ENCODE peak calls at places on chromosomes 7 and 10, in ten cellular contexts. N is mesenchymal stem cell; G is caudate nucleus; K is NCI-H1092; C is activated gamma-delta T cell treated with Interleukin-2 at 50 U/mL for 16 hours; U is stimulated activated CD4-positive, alpha-beta T cell treated with anti-CD3 and anti-CD28 coated beads, Interleukin-2, amount 100 ng/mL, for 48 hours; H is PC-9; O is EH; R is astrocyte of the hippocampus; S is breast epithelium. Q is an unnamed sample.

GRCh38 chr7:2794836-2795636 is 49.1 kb downstream of the GNA12 start:
- DNase-seq in N (no peak), G (no peak), K (no peak), C (no peak), U (no peak), H (no peak), O (peak; percentile 38), R (peak; percentile 40), S (no peak), Q (no peak)

GRCh38 chr7:106199024-106199423 is 85.8 kb downstream of the NAMPT start:
- DNase-seq in N (no peak), G (no peak), K (no peak), C (no peak), U (no peak), H (no peak), O (no peak), R (no peak), S (no peak), Q (no peak)

GRCh38 chr10:121065330-121065729 is 214.2 kb downstream of the WDR11 start:
- DNase-seq in N (no peak), G (no peak), K (no peak), C (no peak), U (no peak), H (no peak), O (no peak), R (no peak), S (no peak), Q (no peak)

GRCh38 chr7:22329816-22330524 is 27.0 kb downstream of the RAPGEF5 start:
- DNase-seq in N (no peak), G (no peak), K (peak; percentile 60), C (no peak), U (no peak), H (no peak), O (no peak), R (no peak), S (no peak), Q (no peak)

GRCh38 chr10:11197266-11197712 is 179.6 kb downstream of the CELF2 start:
- DNase-seq in N (peak; percentile 6), G (no peak), K (no peak), C (no peak), U (no peak), H (no peak), O (peak; percentile 36), R (no peak), S (no peak), Q (no peak)

GRCh38 chr7:1670894-1671875 is 1.1 kb downstream of the ELFN1 start:
- DNase-seq in N (no peak), G (no peak), K (no peak), C (peak; percentile 3), U (no peak), H (no peak), O (no peak), R (no peak), S (peak; percentile 48), Q (no peak)

GRCh38 chr7:100465702-100466311 is 1.7 kb upstream of the SPACDR start:
- DNase-seq in N (peak; percentile 77), G (peak; percentile 95), K (peak; percentile 70), C (no peak), U (no peak), H (no peak), O (peak; percentile 81), R (peak; percentile 94), S (peak; percentile 77), Q (peak; percentile 67)

GRCh38 chr10:124705817-124706461 is 38.2 kb downstream of the FAM53B start:
- DNase-seq in N (no peak), G (no peak), K (no peak), C (no peak), U (no peak), H (no peak), O (no peak), R (no peak), S (no peak), Q (no peak)

GRCh38 chr10:7320072-7320471 is 90.8 kb downstream of the SFMBT2 start:
- DNase-seq in N (no peak), G (no peak), K (no peak), C (no peak), U (no peak), H (no peak), O (no peak), R (no peak), S (no peak), Q (no peak)

GRCh38 chr10:34707656-34708055 is 107.4 kb downstream of the PARD3 start:
- DNase-seq in N (no peak), G (no peak), K (no peak), C (no peak), U (no peak), H (no peak), O (no peak), R (no peak), S (no peak), Q (peak; percentile 62)

GRCh38 chr10:79079490-79080355 is 11.0 kb downstream of the ZMIZ1 start:
- DNase-seq in N (peak; percentile 90), G (no peak), K (no peak), C (no peak), U (no peak), H (peak; percentile 75), O (peak; percentile 86), R (peak; percentile 85), S (no peak), Q (peak; percentile 75)

GRCh38 chr10:112716924-112717348 is 233.1 kb upstream of the TCF7L2 start:
- DNase-seq in N (peak; percentile 80), G (no peak), K (no peak), C (no peak), U (no peak), H (no peak), O (peak; percentile 81), R (peak; percentile 63), S (no peak), Q (peak; percentile 41)

GRCh38 chr7:133916621-133917020 is 210.5 kb upstream of the LRGUK start:
- DNase-seq in N (no peak), G (no peak), K (no peak), C (no peak), U (no peak), H (no peak), O (no peak), R (no peak), S (no peak), Q (no peak)

GRCh38 chr7:151830121-151830815 is 46.6 kb downstream of the PRKAG2 start:
- DNase-seq in N (no peak), G (no peak), K (no peak), C (no peak), U (no peak), H (no peak), O (no peak), R (no peak), S (no peak), Q (no peak)

GRCh38 chr10:7202804-7203203 is 208.0 kb downstream of the SFMBT2 start:
- DNase-seq in N (no peak), G (no peak), K (peak; percentile 0), C (no peak), U (no peak), H (no peak), O (no peak), R (no peak), S (no peak), Q (no peak)

GRCh38 chr10:34526186-34526585 is 288.9 kb downstream of the PARD3 start:
- DNase-seq in N (peak; percentile 68), G (no peak), K (no peak), C (no peak), U (no peak), H (no peak), O (peak; percentile 85), R (peak; percentile 26), S (no peak), Q (peak; percentile 41)

GRCh38 chr10:110803830-110804338 is 67.8 kb upstream of the PDCD4 start:
- DNase-seq in N (peak; percentile 63), G (peak; percentile 35), K (peak; percentile 16), C (peak; percentile 51), U (no peak), H (no peak), O (peak; percentile 60), R (peak; percentile 50), S (no peak), Q (peak; percentile 67)

GRCh38 chr7:39609084-39609461 is 14.3 kb upstream of the RALA start:
- DNase-seq in N (no peak), G (no peak), K (no peak), C (no peak), U (no peak), H (no peak), O (peak; percentile 63), R (no peak), S (no peak), Q (peak; percentile 51)

GRCh38 chr7:129933627-129934026 is 19.1 kb downstream of the UBE2H start:
- DNase-seq in N (no peak), G (no peak), K (no peak), C (no peak), U (no peak), H (no peak), O (no peak), R (no peak), S (no peak), Q (no peak)

GRCh38 chr10:52668024-52668423 is 104.6 kb downstream of the MBL2 start:
- DNase-seq in N (no peak), G (no peak), K (no peak), C (no peak), U (no peak), H (no peak), O (peak; percentile 79), R (peak; percentile 67), S (no peak), Q (no peak)

GRCh38 chr10:93124580-93125318 is 51.1 kb downstream of the CYP26A1 start:
- DNase-seq in N (no peak), G (no peak), K (no peak), C (no peak), U (no peak), H (no peak), O (no peak), R (no peak), S (no peak), Q (no peak)

GRCh38 chr7:75650671-75651070 is 88.1 kb downstream of the HIP1 start:
- DNase-seq in N (no peak), G (no peak), K (peak; percentile 83), C (no peak), U (no peak), H (no peak), O (peak; percentile 27), R (peak; percentile 34), S (no peak), Q (no peak)

GRCh38 chr7:31852438-31852837 is 165.4 kb downstream of the PPP1R17 start:
- DNase-seq in N (no peak), G (no peak), K (no peak), C (no peak), U (no peak), H (no peak), O (no peak), R (no peak), S (no peak), Q (no peak)

GRCh38 chr10:119401671-119402395 is 140.7 kb downstream of the RGS10 start:
- DNase-seq in N (peak; percentile 100), G (no peak), K (no peak), C (no peak), U (no peak), H (peak; percentile 25), O (peak; percentile 99), R (peak; percentile 62), S (no peak), Q (peak; percentile 100)

GRCh38 chr7:95662987-95663386 is 66.7 kb upstream of the PDK4 start:
- DNase-seq in N (no peak), G (no peak), K (no peak), C (no peak), U (no peak), H (no peak), O (no peak), R (no peak), S (no peak), Q (no peak)

GRCh38 chr7:124679826-124680225 is 85.8 kb downstream of the GPR37 start:
- DNase-seq in N (no peak), G (no peak), K (no peak), C (no peak), U (no peak), H (no peak), O (no peak), R (no peak), S (no peak), Q (no peak)

GRCh38 chr7:152956006-152956405 is 196.5 kb downstream of the ACTR3B start:
- DNase-seq in N (no peak), G (no peak), K (no peak), C (no peak), U (no peak), H (no peak), O (no peak), R (no peak), S (no peak), Q (no peak)

GRCh38 chr7:51764981-51765380 is 448.4 kb upstream of the COBL start:
- DNase-seq in N (no peak), G (no peak), K (no peak), C (no peak), U (no peak), H (no peak), O (no peak), R (no peak), S (no peak), Q (no peak)